ENCODE peak calls at places on chromosomes 13 and 19, in six cellular contexts. X is CD8-positive, alpha-beta memory T cell; W is posterior vena cava; H is H7; R is HTR-8/SVneo; U is stimulated activated CD4-positive, alpha-beta T cell treated with anti-CD3 and anti-CD28 coated beads, Interleukin-4, amount 100 ng/mL, for 1 hour. V is an unnamed sample.
A peak's percentile ranks its signal among the peaks of the same experiment; 100 is the strongest.

GRCh38 chr13:76677047-76677446 is 209.2 kb downstream of the KCTD12 start:
- DNase-seq in R (no peak), U (no peak), H (no peak), W (peak; percentile 82), X (no peak), V (no peak)

GRCh38 chr19:1089126-1089771 is 5.9 kb downstream of the POLR2E start:
- DNase-seq in R (no peak), X (peak; percentile 44), U (no peak), W (no peak), H (no peak), V (no peak)

GRCh38 chr19:54430306-54431254 is 15.3 kb downstream of the TTYH1 start:
- DNase-seq in W (peak; percentile 80), X (peak; percentile 38), R (peak; percentile 44), H (peak; percentile 97), U (peak; percentile 55), V (peak; percentile 66)

GRCh38 chr13:106117035-106117434 is 418.4 kb downstream of the EFNB2 start:
- DNase-seq in W (no peak), X (no peak), H (no peak), U (no peak), R (no peak), V (no peak)

GRCh38 chr19:52942371-52943133 is 19.3 kb upstream of the ZNF888 start:
- DNase-seq in X (peak; percentile 97), W (peak; percentile 98), U (peak; percentile 92), H (peak; percentile 88), R (peak; percentile 66), V (peak; percentile 92)

GRCh38 chr13:57739089-57739488 is 107.5 kb downstream of the PCDH17 start:
- DNase-seq in W (no peak), R (no peak), H (no peak), U (no peak), X (no peak), V (no peak)

GRCh38 chr19:44810555-44811447 is 1.9 kb downstream of the BCAM start:
- DNase-seq in U (no peak), R (no peak), W (no peak), X (no peak), H (peak; percentile 55), V (no peak)

GRCh38 chr13:110746443-110746842 is 32.9 kb downstream of the ING1 start:
- DNase-seq in R (no peak), X (no peak), H (no peak), U (no peak), W (no peak), V (no peak)

GRCh38 chr19:1111641-1112253 is 8.0 kb downstream of the GPX4 start:
- DNase-seq in H (no peak), U (no peak), R (no peak), W (peak; percentile 81), X (no peak), V (no peak)

GRCh38 chr13:84118845-84119409 is 236.7 kb upstream of the SLITRK1 start:
- DNase-seq in W (no peak), H (no peak), R (no peak), X (no peak), U (no peak), V (no peak)

GRCh38 chr13:112895521-112896465 is 73.2 kb upstream of the MCF2L start:
- DNase-seq in X (no peak), W (peak; percentile 64), U (no peak), H (peak; percentile 81), R (no peak), V (no peak)

GRCh38 chr19:17784201-17785008 is 10.5 kb upstream of the B3GNT3 start:
- DNase-seq in X (peak; percentile 65), R (peak; percentile 77), W (peak; percentile 88), H (peak; percentile 95), U (peak; percentile 72), V (peak; percentile 82)

GRCh38 chr13:31639443-31640163 is 99.7 kb upstream of the RXFP2 start:
- DNase-seq in R (no peak), H (no peak), U (no peak), X (no peak), W (no peak), V (no peak)

GRCh38 chr13:44576396-44577235 is 486 bp upstream of the TSC22D1 start:
- DNase-seq in R (no peak), W (no peak), U (peak; percentile 46), H (peak; percentile 71), X (no peak), V (peak; percentile 39)

GRCh38 chr19:51564791-51565190 is 6.3 kb upstream of the ZNF175 start:
- DNase-seq in R (no peak), W (no peak), X (no peak), H (no peak), U (no peak), V (no peak)

GRCh38 chr19:2235026-2235395 is 1.1 kb downstream of the PLEKHJ1 start:
- DNase-seq in X (no peak), W (no peak), U (no peak), H (no peak), R (no peak), V (no peak)

GRCh38 chr19:40717880-40718773 is 1.2 kb downstream of the ITPKC start:
- DNase-seq in U (no peak), X (peak; percentile 4), H (peak; percentile 67), W (no peak), R (no peak), V (no peak)

GRCh38 chr19:12834976-12835757 is 788 bp upstream of the RTBDN start:
- DNase-seq in X (no peak), U (peak; percentile 36), R (no peak), W (no peak), H (peak; percentile 86), V (peak; percentile 39)

GRCh38 chr13:31846984-31847752 is 107.8 kb downstream of the RXFP2 start:
- DNase-seq in W (peak; percentile 67), H (peak; percentile 75), X (no peak), R (peak; percentile 5), U (no peak), V (no peak)

GRCh38 chr13:56528040-56528760 is 612.5 kb upstream of the PRR20A start:
- DNase-seq in X (no peak), W (no peak), R (no peak), H (no peak), U (no peak), V (no peak)

GRCh38 chr13:53004605-53005004 is 24.0 kb upstream of the OLFM4 start:
- DNase-seq in R (no peak), W (no peak), U (no peak), H (no peak), X (no peak), V (no peak)

GRCh38 chr13:48078251-48078656 is 16.6 kb downstream of the MED4 start:
- DNase-seq in R (no peak), H (peak; percentile 23), X (no peak), U (no peak), W (no peak), V (peak; percentile 16)

GRCh38 chr19:48418317-48419064 is 25.0 kb downstream of the GRIN2D start:
- DNase-seq in R (no peak), U (no peak), W (no peak), X (no peak), H (peak; percentile 35), V (peak; percentile 40)

GRCh38 chr19:16285769-16286564 is 38.7 kb upstream of the KLF2 start:
- DNase-seq in U (no peak), R (no peak), X (peak; percentile 38), W (no peak), H (peak; percentile 68), V (no peak)

GRCh38 chr13:94433055-94433947 is 46.2 kb downstream of the DCT start:
- DNase-seq in U (peak; percentile 13), X (no peak), H (peak; percentile 25), W (no peak), R (no peak), V (peak; percentile 28)

GRCh38 chr19:17259118-17259780 is 5.3 kb downstream of the USHBP1 start:
- DNase-seq in U (no peak), X (no peak), W (no peak), H (no peak), R (no peak), V (no peak)

GRCh38 chr19:49442354-49442753 is 1.0 kb upstream of the SLC17A7 start:
- DNase-seq in R (no peak), U (no peak), X (no peak), W (no peak), H (peak; percentile 81), V (no peak)

GRCh38 chr13:77213644-77214043 is 113.2 kb downstream of the MYCBP2 start:
- DNase-seq in U (no peak), X (no peak), W (no peak), H (no peak), R (no peak), V (no peak)

GRCh38 chr13:75139291-75139690 is 342.7 kb downstream of the TBC1D4 start:
- DNase-seq in H (no peak), X (no peak), R (no peak), U (no peak), W (no peak), V (no peak)

GRCh38 chr13:93218583-93218982 is 8.0 kb upstream of the GPC6 start:
- DNase-seq in H (no peak), W (no peak), X (no peak), U (no peak), R (no peak), V (no peak)

GRCh38 chr13:97242755-97243497 is 20.8 kb downstream of the MBNL2 start:
- DNase-seq in W (no peak), X (no peak), U (no peak), H (no peak), R (no peak), V (no peak)

GRCh38 chr19:29202281-29202680 is 10.7 kb downstream of the UQCRFS1 start:
- DNase-seq in W (no peak), R (no peak), U (no peak), X (no peak), H (no peak), V (no peak)

GRCh38 chr19:36420961-36421748 is 2.7 kb upstream of the ZFP82 start:
- DNase-seq in X (no peak), U (no peak), W (no peak), R (no peak), H (peak; percentile 36), V (no peak)

V was measured in activated naive CD8-positive, alpha-beta T cell treated with anti-CD3 and anti-CD28 coated beads, Interleukin-2, amount 50 U/mL, for 24 hours.